ENCODE peak calls at places on chromosome 10, in ten cellular contexts. N is colonic mucosa, B is heart right ventricle, S is Caco-2, V is left lung, G is hepatocyte, F is H9, L is spleen, H is upper lobe of right lung, X is DND-41. U is an unnamed sample.

GRCh38 chr10:26438534-26439269 is 561 bp downstream of the APBB1IP start:
- DNase-seq in N (peak; percentile 34), B (no peak), S (no peak), V (peak; percentile 92), G (peak; percentile 9), F (peak; percentile 42), L (peak; percentile 94), H (peak; percentile 87), X (peak; percentile 70), U (no peak)

GRCh38 chr10:115657161-115657850 is 564.1 kb downstream of the ATRNL1 start:
- DNase-seq in N (no peak), B (no peak), S (no peak), V (no peak), G (no peak), F (no peak), L (no peak), H (no peak), X (no peak), U (peak; percentile 45)

GRCh38 chr10:49653530-49653929 is 25.9 kb upstream of the C10orf53 start:
- DNase-seq in N (no peak), B (no peak), S (peak; percentile 30), V (no peak), G (no peak), F (no peak), L (no peak), H (no peak), X (no peak), U (no peak)

GRCh38 chr10:102412293-102412692 is 6.3 kb downstream of the PSD start:
- DNase-seq in N (no peak), B (no peak), S (no peak), V (no peak), G (no peak), F (no peak), L (no peak), H (peak; percentile 48), X (no peak), U (no peak)

GRCh38 chr10:73641272-73642060 is at the start of gene MYOZ1:
- DNase-seq in N (no peak), B (no peak), S (no peak), V (no peak), G (no peak), F (no peak), L (no peak), H (no peak), X (no peak), U (no peak)

GRCh38 chr10:110430369-110431273 is 67.1 kb upstream of the DUSP5 start:
- DNase-seq in N (no peak), B (no peak), S (peak; percentile 13), V (no peak), G (no peak), F (no peak), L (peak; percentile 46), H (peak; percentile 49), X (no peak), U (no peak)

GRCh38 chr10:89310092-89310886 is 8.4 kb downstream of the IFIT2 start:
- DNase-seq in N (no peak), B (no peak), S (no peak), V (no peak), G (no peak), F (no peak), L (no peak), H (no peak), X (no peak), U (no peak)

GRCh38 chr10:33143160-33143728 is 185.2 kb upstream of the ITGB1 start:
- DNase-seq in N (no peak), B (no peak), S (no peak), V (no peak), G (no peak), F (no peak), L (no peak), H (no peak), X (no peak), U (peak; percentile 53)

GRCh38 chr10:86203162-86203905 is 163.3 kb downstream of the GRID1 start:
- DNase-seq in N (no peak), B (no peak), S (peak; percentile 54), V (no peak), G (peak; percentile 80), F (peak; percentile 66), L (peak; percentile 63), H (peak; percentile 73), X (peak; percentile 53), U (no peak)

GRCh38 chr10:63633677-63634487 is 112.7 kb downstream of the REEP3 start:
- DNase-seq in N (no peak), B (no peak), S (peak; percentile 63), V (no peak), G (no peak), F (no peak), L (no peak), H (no peak), X (no peak), U (peak; percentile 30)

DNA sequence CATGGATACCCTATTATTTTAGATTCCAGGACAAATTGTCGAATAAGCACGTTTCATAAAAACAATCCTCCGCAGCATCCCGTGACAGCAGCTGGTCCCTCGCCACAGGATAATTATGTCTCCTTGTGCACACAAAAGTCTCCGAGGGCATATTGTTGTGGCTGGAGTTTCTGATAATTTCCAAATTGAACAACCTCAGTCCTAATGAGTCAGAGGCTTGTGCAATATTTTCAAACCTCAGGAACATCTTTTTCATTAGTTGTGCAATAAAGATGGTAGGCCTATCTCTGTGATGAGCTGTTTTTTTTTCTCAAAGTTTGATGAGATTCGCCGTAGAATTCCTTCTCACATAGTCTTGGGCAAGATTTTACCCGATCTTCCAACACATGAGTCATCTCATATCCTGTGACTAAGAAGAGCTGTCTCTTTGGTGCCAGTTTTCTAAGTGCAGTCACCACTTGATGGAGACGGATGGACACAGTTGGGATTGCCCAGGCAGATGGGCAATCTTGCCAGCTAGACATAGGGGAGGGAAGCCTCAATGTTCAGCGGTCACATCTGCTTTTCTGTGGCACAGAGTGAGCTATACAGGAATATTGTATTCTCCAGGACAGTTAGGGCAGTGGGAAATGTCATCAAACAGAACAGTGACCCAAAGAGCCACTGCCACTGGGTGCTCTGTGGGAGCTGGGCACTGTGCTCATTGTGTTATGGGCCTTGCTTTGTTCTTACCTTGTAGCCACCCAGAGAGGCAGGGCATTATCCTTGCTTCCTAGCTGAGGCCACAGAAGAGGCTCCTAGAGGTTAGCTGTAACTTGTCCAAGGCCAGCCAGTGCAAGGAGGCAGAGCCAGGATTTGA is 7.8 kb downstream of the HTRA1 start:
- DNase-seq in N (no peak), B (no peak), S (no peak), V (no peak), G (peak; percentile 58), F (no peak), L (peak; percentile 28), H (no peak), X (no peak), U (peak; percentile 30)
- H3K4me1 ChIP-seq in N (no peaks in the 10 kb centered on the region), B (peaks cover 19% of the 10 kb centered on the region), S (no peaks in the 10 kb centered on the region), V (peaks cover 20% of the 10 kb centered on the region), G (peaks cover 2% of the 10 kb centered on the region), F (no peaks in the 10 kb centered on the region), L (peaks cover 6% of the 10 kb centered on the region), H (peaks cover 16% of the 10 kb centered on the region), X (no peaks in the 10 kb centered on the region), U (peaks cover 15% of the 10 kb centered on the region)

DNA sequence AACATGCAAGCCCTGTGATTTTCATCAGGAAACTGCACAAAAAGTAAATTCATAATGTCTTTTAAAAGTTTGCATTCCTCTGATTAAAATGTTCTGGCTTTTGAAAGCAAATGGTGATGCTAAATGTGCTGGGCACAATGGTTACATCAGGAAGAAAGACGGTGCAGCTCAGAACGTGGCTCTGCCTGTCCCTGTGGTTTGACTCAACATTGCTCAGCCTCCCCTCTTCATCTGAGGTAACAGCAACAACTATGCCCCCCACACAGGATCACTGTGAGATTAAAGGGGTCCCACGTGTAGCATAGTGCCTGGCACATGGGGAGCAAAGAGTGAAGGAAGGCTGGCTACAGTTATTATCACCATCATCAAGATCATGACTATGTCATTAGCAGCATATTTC is 44.0 kb downstream of the PARD3 start:
- DNase-seq in N (no peak), B (no peak), S (no peak), V (no peak), G (no peak), F (no peak), L (no peak), H (no peak), X (no peak), U (no peak)
- H3K4me1 ChIP-seq in N (peaks cover 2% of the 10 kb centered on the region), B (peaks cover 22% of the 10 kb centered on the region), S (peaks cover 21% of the 10 kb centered on the region), V (peaks cover 24% of the 10 kb centered on the region), G (peaks cover 8% of the 10 kb centered on the region), F (peaks cover 3% of the 10 kb centered on the region), L (no peaks in the 10 kb centered on the region), H (peaks cover 14% of the 10 kb centered on the region), X (no peaks in the 10 kb centered on the region), U (no peaks in the 10 kb centered on the region)

DNA sequence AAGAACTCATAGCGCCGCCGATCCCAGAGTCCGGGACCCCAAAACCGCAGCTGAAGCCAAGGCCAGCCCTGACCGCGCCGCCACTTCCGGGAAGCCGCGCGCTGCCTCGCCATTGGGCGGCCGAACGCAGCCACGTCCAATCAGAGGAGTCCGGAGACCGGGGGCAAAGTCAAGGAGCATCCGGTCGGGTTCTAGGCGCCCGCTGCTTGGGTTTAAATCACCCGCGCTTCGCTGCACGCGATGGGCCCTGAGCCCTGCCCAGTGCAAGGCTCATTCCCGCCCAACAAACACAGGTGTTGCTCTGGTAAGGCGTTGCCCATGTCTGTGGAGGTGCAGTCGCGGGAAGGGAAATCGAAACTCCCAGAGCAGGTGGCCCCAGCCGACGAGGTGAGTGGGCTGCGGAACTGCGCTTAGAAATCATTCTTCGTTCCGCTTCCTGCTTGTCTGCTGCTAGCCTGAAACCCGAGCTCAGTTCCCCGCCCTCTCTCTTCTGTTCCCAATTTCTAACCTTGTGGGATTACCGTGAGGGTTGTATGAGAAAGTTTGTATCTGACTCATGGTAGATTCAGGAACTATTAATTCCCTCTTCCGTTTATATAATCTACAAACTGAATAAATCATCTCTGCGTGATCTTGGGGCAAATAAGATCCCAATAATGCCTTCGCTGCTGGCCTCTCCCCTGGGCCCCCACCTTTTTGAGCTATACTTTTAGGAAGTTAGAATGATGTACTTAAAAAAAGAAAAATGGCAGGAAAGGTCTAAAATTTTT is at the start of gene DCLRE1C:
- DNase-seq in N (peak; percentile 96), B (peak; percentile 90), S (peak; percentile 98), V (peak; percentile 95), G (peak; percentile 96), F (peak; percentile 93), L (peak; percentile 96), H (peak; percentile 96), X (peak; percentile 89), U (peak; percentile 93)
- H3K4me1 ChIP-seq in N (peaks cover 5% of the 10 kb centered on the region), B (peaks cover 4% of the 10 kb centered on the region), S (peaks cover 4% of the 10 kb centered on the region), V (peaks cover 52% of the 10 kb centered on the region), G (peaks cover 12% of the 10 kb centered on the region), F (peaks cover 2% of the 10 kb centered on the region), L (peaks cover 46% of the 10 kb centered on the region), H (peaks cover 14% of the 10 kb centered on the region), X (peaks cover 51% of the 10 kb centered on the region), U (peaks cover 14% of the 10 kb centered on the region)

DNA sequence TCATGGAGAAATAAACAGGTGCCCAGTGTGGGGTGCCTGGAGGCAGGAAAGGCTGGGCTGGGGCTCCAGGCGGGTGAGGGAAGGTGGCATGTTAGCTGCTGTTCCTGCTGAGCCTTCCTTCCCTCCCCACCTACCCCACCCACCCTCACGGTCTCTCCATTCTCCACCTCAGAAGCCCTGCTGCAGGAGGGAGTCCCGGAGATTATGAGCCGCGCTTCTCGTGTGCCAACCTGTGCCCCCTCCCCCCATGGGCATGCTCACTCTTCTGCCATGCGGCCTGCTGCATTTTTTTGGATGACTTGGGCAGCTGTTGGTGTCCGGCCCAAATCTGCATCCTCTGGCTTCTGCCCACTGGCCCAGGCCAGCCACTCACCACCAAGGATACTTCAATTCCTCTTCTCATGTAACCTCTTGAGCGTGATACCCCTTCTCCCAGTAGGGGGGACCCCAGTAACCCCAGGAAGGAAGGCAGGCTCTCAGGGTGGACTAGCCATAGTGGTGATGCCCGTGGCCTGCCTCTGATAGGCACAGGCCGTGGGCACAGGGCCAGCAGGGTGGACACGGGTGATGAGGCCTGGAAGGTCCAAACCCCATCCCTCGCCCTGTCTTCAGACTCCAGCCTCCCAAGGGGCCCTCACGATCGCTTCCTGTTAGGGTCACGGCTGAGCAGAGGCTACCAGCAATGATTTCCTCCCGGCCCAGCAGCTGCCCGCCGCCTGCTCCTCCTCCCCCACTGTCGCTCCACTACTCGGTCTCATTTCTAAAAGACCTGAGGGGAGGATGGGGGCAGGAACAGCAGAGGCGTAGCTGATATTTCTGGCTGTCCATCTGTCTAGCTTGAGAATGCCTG is 27.8 kb downstream of the UNC5B start:
- DNase-seq in N (no peak), B (peak; percentile 70), S (no peak), V (no peak), G (no peak), F (no peak), L (no peak), H (no peak), X (no peak), U (no peak)
- H3K4me1 ChIP-seq in N (peaks cover 18% of the 10 kb centered on the region), B (peaks cover 60% of the 10 kb centered on the region), S (peaks cover 40% of the 10 kb centered on the region), V (peaks cover 60% of the 10 kb centered on the region), G (peaks cover 68% of the 10 kb centered on the region), F (peaks cover 4% of the 10 kb centered on the region), L (peaks cover 69% of the 10 kb centered on the region), H (peaks cover 56% of the 10 kb centered on the region), X (no peaks in the 10 kb centered on the region), U (peaks cover 19% of the 10 kb centered on the region)

U was measured in SJSA1.